ENCODE peak calls at places on chromosomes 13 and 19, in six cellular contexts. V, I, N, M, L and X are unnamed samples.
A peak's percentile ranks its signal among the peaks of the same experiment; 100 is the strongest.

GRCh38 chr13:26384587-26384986 is 130.7 kb downstream of the CDK8 start:
- DNase-seq in L (no peak), I (no peak), V (no peak), N (no peak), M (no peak), X (no peak)

GRCh38 chr19:52941941-52942370 is 18.7 kb upstream of the ZNF888 start:
- DNase-seq in I (peak; percentile 63), M (peak; percentile 65), L (no peak), N (no peak), V (peak; percentile 20), X (peak; percentile 32)

GRCh38 chr13:79480954-79481684 is at the start of gene NDFIP2:
- DNase-seq in V (peak; percentile 80), I (peak; percentile 91), M (peak; percentile 94), N (peak; percentile 73), L (peak; percentile 58), X (peak; percentile 82)

GRCh38 chr19:6527893-6528543 is 2.8 kb upstream of the TNFSF9 start:
- DNase-seq in I (no peak), V (no peak), M (no peak), N (no peak), L (no peak), X (no peak)

GRCh38 chr13:84684048-84684662 is 801.9 kb upstream of the SLITRK1 start:
- DNase-seq in M (no peak), I (no peak), L (no peak), N (no peak), V (no peak), X (no peak)

GRCh38 chr13:39415003-39415402 is 188.0 kb downstream of the LHFPL6 start:
- DNase-seq in M (peak; percentile 23), V (no peak), N (peak; percentile 32), L (no peak), I (peak; percentile 6), X (no peak)

GRCh38 chr19:35216833-35217707 is 11.5 kb downstream of the FAM187B start:
- DNase-seq in L (no peak), I (no peak), M (no peak), V (no peak), N (no peak), X (no peak)

GRCh38 chr13:39401091-39401647 is 201.8 kb downstream of the LHFPL6 start:
- DNase-seq in N (no peak), L (no peak), M (no peak), I (no peak), V (no peak), X (no peak)

GRCh38 chr13:83881917-83882625 is at the start of gene SLITRK1:
- DNase-seq in M (peak; percentile 83), L (peak; percentile 42), N (no peak), I (peak; percentile 30), V (peak; percentile 19), X (peak; percentile 77)

GRCh38 chr13:85141425-85141824 is 657.8 kb downstream of the SLITRK6 start:
- DNase-seq in V (no peak), N (no peak), M (no peak), I (no peak), L (no peak), X (no peak)

GRCh38 chr19:46021531-46022041 is 1.3 kb downstream of the PGLYRP1 start:
- DNase-seq in L (no peak), V (no peak), I (no peak), M (no peak), N (peak; percentile 48), X (no peak)

GRCh38 chr13:33259296-33259695 is 26.3 kb downstream of the STARD13 start:
- DNase-seq in I (no peak), N (no peak), M (no peak), V (no peak), L (no peak), X (no peak)

GRCh38 chr13:33261426-33262068 is 24.0 kb downstream of the STARD13 start:
- DNase-seq in L (no peak), N (no peak), V (peak; percentile 31), M (no peak), I (no peak), X (no peak)

GRCh38 chr13:33262069-33262487 is 23.5 kb downstream of the STARD13 start:
- DNase-seq in L (no peak), I (peak; percentile 49), M (no peak), V (peak; percentile 70), N (no peak), X (no peak)

GRCh38 chr13:33258437-33259193 is 26.9 kb downstream of the STARD13 start:
- DNase-seq in I (peak; percentile 75), N (no peak), V (peak; percentile 63), L (no peak), M (peak; percentile 89), X (no peak)

GRCh38 chr13:33260168-33261098 is 25.1 kb downstream of the STARD13 start:
- DNase-seq in V (peak; percentile 70), L (no peak), I (peak; percentile 29), N (no peak), M (no peak), X (no peak)
- H3K4me3 ChIP-seq in V (no peak overlapping the region), L (no peak overlapping the region), I (no peak overlapping the region), N (no peak overlapping the region), M (no peak overlapping the region), X (no peak overlapping the region)

GRCh38 chr19:33616346-33616745 is 5.4 kb upstream of the CHST8 start:
- DNase-seq in N (no peak), L (no peak), M (no peak), I (no peak), V (no peak), X (no peak)

GRCh38 chr19:33620611-33621010 is 1.1 kb upstream of the CHST8 start:
- DNase-seq in M (no peak), V (no peak), N (no peak), I (no peak), L (no peak), X (no peak)

GRCh38 chr19:33616857-33617256 is 4.9 kb upstream of the CHST8 start:
- DNase-seq in I (no peak), M (no peak), N (no peak), V (no peak), L (no peak), X (no peak)

GRCh38 chr19:33621065-33621785 is 528 bp upstream of the CHST8 start:
- DNase-seq in I (no peak), N (no peak), V (no peak), M (no peak), L (no peak), X (no peak)

GRCh38 chr19:33618884-33619283 is 2.9 kb upstream of the CHST8 start:
- DNase-seq in I (no peak), N (no peak), M (no peak), V (no peak), L (no peak), X (no peak)
- H3K27me3 ChIP-seq in I (peaks cover 30% of the 10 kb centered on the region), N (peaks cover 66% of the 10 kb centered on the region), M (peaks cover 42% of the 10 kb centered on the region), V (peaks cover 37% of the 10 kb centered on the region), L (peaks cover 30% of the 10 kb centered on the region), X (peaks cover 48% of the 10 kb centered on the region)

DNA sequence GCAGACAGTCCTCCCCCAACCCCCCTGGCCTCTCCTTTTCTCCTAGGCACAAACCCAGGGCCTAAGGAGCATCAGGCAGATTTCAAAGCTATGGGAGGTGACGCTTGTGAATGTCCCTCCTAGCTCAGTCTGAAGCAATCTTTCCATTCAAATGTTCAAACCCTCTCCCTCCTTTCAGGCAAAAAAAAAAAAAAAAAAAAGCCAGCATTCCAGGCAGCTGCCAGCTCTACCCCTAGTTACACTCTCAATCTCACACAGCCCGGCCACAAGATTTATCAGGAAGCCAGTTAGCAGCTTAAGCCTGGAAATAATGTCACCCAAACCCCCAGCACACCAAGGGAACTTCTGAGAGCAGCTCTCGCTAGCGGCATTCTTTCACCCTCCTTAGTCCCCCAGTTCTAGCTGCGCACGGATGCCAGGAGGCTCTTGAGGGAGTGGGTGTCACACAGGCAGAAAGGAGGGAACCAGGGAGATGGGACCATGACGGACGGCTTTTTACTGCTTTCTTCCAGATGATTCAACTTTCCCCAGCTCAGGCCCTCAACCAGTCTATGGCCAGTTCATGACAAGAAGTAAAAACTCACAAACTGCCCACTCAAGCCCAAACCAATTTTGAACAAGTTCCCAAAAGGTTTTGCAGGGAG is 6.3 kb downstream of the SH3GL1 start:
- DNase-seq in I (peak; percentile 73), V (no peak), L (no peak), N (no peak), M (peak; percentile 56), X (no peak)
- H3K4me3 ChIP-seq in I (peak overlapping the region; percentile 59), V (no peak overlapping the region), L (no peak overlapping the region), N (no peak overlapping the region), M (peak overlapping the region; percentile 55), X (no peak overlapping the region)

DNA sequence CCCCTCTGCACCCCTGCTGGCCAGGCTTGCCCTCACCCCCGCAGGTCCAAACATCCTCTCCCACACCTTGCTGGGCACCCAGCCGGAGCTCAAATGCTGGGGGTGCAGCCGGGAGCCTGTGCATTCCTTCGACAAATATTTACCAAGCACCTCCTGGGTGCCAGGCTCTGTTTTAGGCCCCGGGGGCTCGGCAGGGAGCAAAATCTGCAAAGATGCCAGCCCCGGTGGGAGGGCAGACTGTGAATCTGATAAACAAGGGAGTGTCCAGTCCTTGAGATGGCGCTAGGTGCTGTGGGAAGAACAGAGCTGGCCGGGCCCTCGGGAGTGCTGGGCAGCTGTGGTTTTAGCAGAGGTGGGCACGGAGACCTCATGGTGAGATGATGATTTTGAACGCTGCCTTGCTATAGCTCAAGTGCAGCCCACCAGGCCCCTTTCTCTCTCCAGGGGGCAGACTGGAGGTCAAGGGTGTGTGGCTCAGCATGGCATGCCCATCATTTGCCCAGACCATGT is 10.6 kb downstream of the NFIX start:
- DNase-seq in I (peak; percentile 26), V (no peak), L (no peak), N (no peak), M (no peak), X (no peak)
- H3K27me3 ChIP-seq in I (no peaks in the 10 kb centered on the region), V (no peaks in the 10 kb centered on the region), L (no peaks in the 10 kb centered on the region), N (no peaks in the 10 kb centered on the region), M (no peaks in the 10 kb centered on the region), X (no peaks in the 10 kb centered on the region)

GRCh38 chr19:53959176-53959757 is 3.5 kb upstream of the CACNG8 start:
- DNase-seq in N (no peak), V (no peak), L (no peak), I (no peak), M (no peak), X (no peak)
- H3K4me3 ChIP-seq in N (no peak overlapping the region), V (no peak overlapping the region), L (peak overlapping the region; percentile 66), I (no peak overlapping the region), M (no peak overlapping the region), X (no peak overlapping the region)

GRCh38 chr19:1580382-1580781 is 12.3 kb upstream of the MEX3D start:
- DNase-seq in I (no peak), L (no peak), N (no peak), V (no peak), M (no peak), X (no peak)
- H3K27me3 ChIP-seq in I (no peaks in the 10 kb centered on the region), L (no peaks in the 10 kb centered on the region), N (no peaks in the 10 kb centered on the region), V (no peaks in the 10 kb centered on the region), M (no peaks in the 10 kb centered on the region), X (no peaks in the 10 kb centered on the region)

GRCh38 chr19:16324384-16325160 is at the start of gene KLF2:
- DNase-seq in M (peak; percentile 96), L (peak; percentile 67), V (peak; percentile 90), N (peak; percentile 85), I (peak; percentile 96), X (peak; percentile 94)
- H3K4me3 ChIP-seq in M (peak within 1 kb of the TSS; percentile 80), L (peak within 1 kb of the TSS; percentile 72), V (peak within 1 kb of the TSS; percentile 96), N (peak within 1 kb of the TSS; percentile 97), I (peak within 1 kb of the TSS; percentile 94), X (peak within 1 kb of the TSS; percentile 90)

GRCh38 chr13:27788271-27788670 is 4.0 kb upstream of the GSX1 start:
- DNase-seq in M (no peak), L (no peak), I (no peak), V (no peak), N (no peak), X (no peak)
- H3K27me3 ChIP-seq in M (peaks cover 54% of the 10 kb centered on the region), L (peaks cover 55% of the 10 kb centered on the region), I (peaks cover 52% of the 10 kb centered on the region), V (peaks cover 48% of the 10 kb centered on the region), N (peaks cover 57% of the 10 kb centered on the region), X (peaks cover 56% of the 10 kb centered on the region)